ENCODE peak calls at places on chromosomes 3 and 15, in five cellular contexts. D, P, J, Q and B are unnamed samples. For H3K27me3, the result is how much of the 10 kb centered on the place peaks cover.

GRCh38 chr3:169060037-169060436 is 603.5 kb downstream of the MECOM start:
- DNase-seq in J (peak), Q (no peak), D (no peak), P (no peak), B (no peak)

GRCh38 chr15:31080618-31081017 is 20.9 kb downstream of the TRPM1 start:
- DNase-seq in D (peak), J (no peak), Q (peak), P (peak), B (no peak)

GRCh38 chr15:31434418-31435255 is 108.0 kb downstream of the KLF13 start:
- DNase-seq in J (peak), P (peak), Q (peak), D (no peak), B (no peak)

GRCh38 chr3:60657972-60658371 is 593.3 kb downstream of the FHIT start:
- DNase-seq in Q (no peak), J (no peak), D (no peak), P (no peak), B (no peak)

GRCh38 chr3:197458179-197458707 is 97.5 kb downstream of the BDH1 start:
- DNase-seq in J (peak), D (no peak), Q (no peak), P (no peak), B (no peak)

GRCh38 chr3:113228969-113229368 is 17.6 kb downstream of the BOC start:
- DNase-seq in D (no peak), P (no peak), J (no peak), Q (no peak), B (no peak)

GRCh38 chr3:120418866-120419490 is 31.8 kb downstream of the FSTL1 start:
- DNase-seq in Q (no peak), P (peak), D (peak), J (no peak), B (no peak)

GRCh38 chr3:140748903-140749302 is 71.0 kb downstream of the TRIM42 start:
- DNase-seq in Q (no peak), D (no peak), P (no peak), J (no peak), B (no peak)

GRCh38 chr3:106913111-106913698 is 464.0 kb upstream of the CCDC54 start:
- DNase-seq in D (no peak), P (no peak), J (peak), Q (no peak), B (peak)

GRCh38 chr3:31103623-31104180 is 209.2 kb upstream of the GADL1 start:
- DNase-seq in J (no peak), P (no peak), Q (no peak), D (no peak), B (no peak)

GRCh38 chr3:144875251-144875650 is 903.6 kb downstream of the DIPK2A start:
- DNase-seq in Q (no peak), J (no peak), D (no peak), P (no peak), B (no peak)

GRCh38 chr3:17238029-17238428 is 353.3 kb downstream of the PLCL2 start:
- DNase-seq in Q (no peak), J (peak), P (no peak), D (no peak), B (no peak)

DNA sequence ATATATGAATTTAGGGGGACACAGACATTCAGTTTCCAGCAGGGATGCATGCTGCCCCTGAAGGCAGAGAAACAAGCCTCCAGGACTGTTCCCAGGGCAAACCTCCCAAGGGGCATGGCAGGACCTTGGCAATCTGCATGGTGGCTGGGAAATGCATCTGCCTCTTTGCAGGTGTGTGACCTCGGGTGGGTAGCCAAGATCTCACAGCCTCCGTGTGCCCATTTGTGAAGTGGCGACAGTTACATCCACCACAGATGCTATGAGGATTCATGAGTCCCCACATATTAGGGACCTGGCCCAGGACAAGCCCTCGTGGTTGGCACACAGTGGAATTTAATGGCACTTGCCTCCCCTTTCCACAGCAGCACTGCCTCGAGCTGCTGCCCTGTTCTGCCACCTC is 29.9 kb downstream of the SLC28A1 start:
- DNase-seq in Q (no peak), D (no peak), J (no peak), P (no peak), B (no peak)
- H3K27me3 ChIP-seq in Q (under half), D (under half), J (under half), P (under half), B (under half)

DNA sequence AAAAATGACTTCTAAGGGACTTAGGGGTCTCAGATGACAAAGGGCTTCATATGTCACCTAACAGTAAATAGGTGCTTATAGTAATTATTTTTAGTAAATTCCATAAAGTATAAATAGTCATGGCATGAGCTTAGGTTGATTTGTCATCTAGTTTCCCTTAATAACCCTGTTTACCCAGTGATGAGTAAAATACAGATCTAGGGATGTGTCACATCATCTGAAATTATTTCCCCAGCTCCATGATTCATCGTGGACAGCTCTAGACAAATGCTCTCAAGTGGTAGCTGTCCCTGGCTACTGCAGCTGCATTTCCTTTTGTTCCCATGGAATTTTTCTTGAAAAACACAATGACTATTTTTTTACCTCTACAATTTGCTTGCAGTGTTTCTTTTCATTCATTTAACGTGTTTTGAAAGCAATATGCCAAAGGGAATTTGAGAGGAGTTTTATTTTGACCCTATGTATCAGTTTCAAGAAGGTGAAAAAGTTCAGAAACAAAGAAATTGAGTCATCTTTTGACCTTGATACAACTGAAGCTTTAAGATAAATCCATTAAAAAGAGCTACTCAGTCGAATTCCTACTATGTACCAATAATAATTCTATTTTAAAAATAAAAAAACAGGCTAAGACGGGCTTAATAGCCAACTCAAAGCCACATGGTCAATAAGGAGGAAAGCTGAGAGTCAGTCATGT is 241.6 kb downstream of the KCNMB2 start:
- DNase-seq in J (peak), Q (no peak), D (peak), P (no peak), B (peak)
- H3K4me3 ChIP-seq in J (no peak), Q (no peak), D (no peak), P (no peak), B (no peak)

DNA sequence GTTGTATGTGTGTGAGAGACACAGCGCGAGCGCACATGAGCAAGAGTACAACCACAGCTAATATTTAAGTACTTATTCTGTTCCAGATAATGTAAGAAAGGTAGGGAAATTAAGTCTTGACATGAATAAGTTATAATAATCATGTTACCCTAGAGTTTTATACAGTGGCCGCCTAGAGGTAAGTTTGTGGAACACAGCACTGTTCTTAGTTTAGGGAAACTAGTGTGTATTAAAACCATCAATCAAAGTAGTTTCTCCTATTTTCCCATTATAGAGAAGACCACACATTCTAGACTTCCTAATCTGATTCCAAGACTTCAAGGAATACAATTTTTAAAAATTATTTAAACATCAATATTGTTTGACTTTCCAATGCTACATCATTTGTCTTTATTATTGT is 9.5 kb downstream of the ALDH1A2 start:
- DNase-seq in J (no peak), D (no peak), Q (no peak), P (no peak), B (no peak)
- TF ChIP-seq CTCF in J (no peak), D (no peak), Q (no peak), P (no peak), B (peak)

GRCh38 chr15:45094358-45094730 is 19.6 kb downstream of the DUOX2 start:
- DNase-seq in J (peak), Q (no peak), P (no peak), D (no peak), B (no peak)

GRCh38 chr15:45091581-45091980 is 22.4 kb downstream of the DUOX2 start:
- DNase-seq in P (peak), D (no peak), Q (peak), J (no peak), B (no peak)

GRCh38 chr15:45091161-45091560 is 22.8 kb downstream of the DUOX2 start:
- DNase-seq in P (no peak), Q (no peak), J (peak), D (no peak), B (no peak)

GRCh38 chr15:45093622-45094357 is 20.2 kb downstream of the DUOX2 start:
- DNase-seq in P (no peak), D (no peak), Q (no peak), J (no peak), B (no peak)

DNA sequence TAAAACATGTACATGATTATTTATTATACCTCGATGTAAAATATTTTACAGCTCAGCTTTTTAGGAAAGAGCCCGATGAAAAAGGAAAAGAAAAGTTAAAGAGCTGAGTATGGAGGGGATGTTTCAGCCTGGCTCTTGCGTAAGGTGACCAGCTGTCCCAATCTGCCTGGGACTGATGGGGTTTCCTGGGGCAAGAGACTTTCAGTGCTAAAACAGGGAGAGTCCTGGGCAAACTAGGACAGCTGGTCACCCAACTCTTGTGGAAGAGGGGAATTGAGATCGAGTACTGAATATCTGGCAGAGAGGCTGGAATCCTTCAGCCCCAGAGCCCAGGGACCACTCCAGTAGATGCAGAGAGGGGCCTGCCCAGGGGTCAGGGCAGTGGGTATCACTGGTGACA is 21.0 kb downstream of the DUOX2 start:
- DNase-seq in D (no peak), J (no peak), P (no peak), Q (no peak), B (no peak)
- H3K27me3 ChIP-seq in D (under half), J (under half), P (under half), Q (under half), B (under half)

GRCh38 chr15:98903377-98904018 is 104.1 kb downstream of the PGPEP1L start:
- DNase-seq in P (no peak), Q (no peak), D (no peak), J (peak), B (no peak)
- H3K4me3 ChIP-seq in P (no peak), Q (no peak), D (no peak), J (no peak), B (no peak)

GRCh38 chr3:184751204-184751809 is 39.4 kb upstream of the MAGEF1 start:
- DNase-seq in Q (no peak), P (no peak), D (no peak), J (no peak), B (no peak)

GRCh38 chr3:184746131-184747120 is 34.6 kb upstream of the MAGEF1 start:
- DNase-seq in D (no peak), P (no peak), Q (no peak), J (no peak), B (no peak)

GRCh38 chr3:184750684-184751083 is 38.8 kb upstream of the MAGEF1 start:
- DNase-seq in D (no peak), Q (no peak), P (no peak), J (no peak), B (no peak)

GRCh38 chr3:184749168-184749744 is 37.4 kb upstream of the MAGEF1 start:
- DNase-seq in Q (no peak), P (no peak), J (no peak), D (no peak), B (no peak)

GRCh38 chr3:184748219-184749135 is 36.6 kb upstream of the MAGEF1 start:
- DNase-seq in Q (no peak), P (no peak), J (peak), D (peak), B (no peak)
- TF ChIP-seq CTCF in Q (no peak), P (peak), J (peak), D (peak), B (peak)

GRCh38 chr3:72164635-72164978 is 379.7 kb upstream of the PROK2 start:
- DNase-seq in D (no peak), J (no peak), P (no peak), Q (no peak), B (no peak)

GRCh38 chr3:72163809-72164634 is 379.1 kb upstream of the PROK2 start:
- DNase-seq in J (no peak), P (no peak), Q (no peak), D (no peak), B (no peak)

GRCh38 chr3:72160351-72160750 is 375.4 kb upstream of the PROK2 start:
- DNase-seq in D (no peak), P (no peak), J (no peak), Q (no peak), B (no peak)

GRCh38 chr3:72161870-72162617 is 377.1 kb upstream of the PROK2 start:
- DNase-seq in Q (no peak), D (no peak), J (peak), P (no peak), B (no peak)

DNA sequence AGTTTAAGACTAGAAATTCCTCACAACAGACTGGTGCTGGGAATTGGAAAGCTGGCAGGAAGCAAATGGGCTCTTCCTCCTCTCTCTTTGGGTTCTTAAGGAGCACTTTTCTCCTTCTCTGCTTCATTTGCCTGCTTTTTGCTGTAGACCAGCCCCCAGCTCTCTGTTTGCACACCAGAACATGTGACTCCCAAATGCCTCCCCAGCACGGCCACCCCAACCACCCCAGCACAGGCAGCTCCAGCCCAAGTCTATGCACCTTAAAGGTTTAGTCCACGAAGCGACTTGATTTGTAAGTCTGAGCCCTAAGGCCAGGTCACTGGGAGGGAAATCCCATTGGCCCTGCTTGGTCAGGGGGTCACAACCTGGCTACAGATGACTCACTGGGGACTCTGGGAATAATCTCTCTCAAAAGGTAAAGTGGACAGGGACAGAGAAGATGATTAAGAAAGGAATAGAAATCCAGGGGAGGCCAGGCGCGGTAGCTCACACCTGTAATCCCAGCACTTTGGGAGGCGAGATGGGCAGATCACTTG is 377.8 kb upstream of the PROK2 start:
- DNase-seq in D (no peak), P (no peak), Q (no peak), J (no peak), B (no peak)
- H3K27me3 ChIP-seq in D (under half), P (under half), Q (under half), J (under half), B (under half)

GRCh38 chr3:129596194-129597086 is 10.0 kb downstream of the PLXND1 start:
- DNase-seq in D (no peak), P (peak), J (peak), Q (peak), B (peak)

GRCh38 chr3:129597792-129598381 is 8.6 kb downstream of the PLXND1 start:
- DNase-seq in J (peak), Q (no peak), P (no peak), D (no peak), B (no peak)

GRCh38 chr3:129595544-129596193 is 10.8 kb downstream of the PLXND1 start:
- DNase-seq in J (no peak), Q (peak), P (no peak), D (no peak), B (no peak)

GRCh38 chr3:129598484-129598883 is 8.0 kb downstream of the PLXND1 start:
- DNase-seq in P (no peak), J (no peak), D (no peak), Q (no peak), B (no peak)

DNA sequence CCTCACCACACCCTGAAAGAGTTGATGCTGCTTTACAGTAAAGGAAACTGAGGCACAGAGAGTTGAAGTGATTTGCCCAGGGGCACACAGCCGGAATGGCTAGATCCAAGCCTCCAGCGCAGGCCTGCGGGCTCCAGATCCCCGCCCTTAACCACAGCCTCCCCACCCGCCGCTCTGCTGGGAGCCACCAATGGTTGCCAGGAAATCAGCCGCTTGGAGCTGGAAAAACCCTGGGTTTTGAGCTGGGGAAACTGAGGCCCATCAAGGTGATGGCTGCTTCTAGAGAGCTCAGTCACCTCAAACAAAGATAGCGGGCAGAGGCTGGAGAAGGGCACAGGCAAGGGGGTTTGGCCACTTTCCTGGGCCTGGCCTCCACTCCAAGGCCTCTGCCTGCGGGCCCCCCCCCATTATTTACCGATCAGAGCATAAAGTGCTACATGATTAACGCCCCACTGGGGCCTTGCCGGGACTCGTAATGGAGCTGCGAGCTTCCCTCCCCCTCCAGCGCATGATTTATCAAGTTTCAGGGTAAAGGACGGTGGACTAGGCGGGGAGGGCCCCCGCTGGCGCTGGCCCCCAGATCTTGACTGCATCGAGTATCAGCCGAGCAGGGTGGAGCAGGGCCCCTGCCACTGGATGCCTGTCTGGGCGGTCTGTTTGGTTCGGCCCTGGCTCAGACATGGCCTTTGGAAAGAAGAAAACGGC is 9.2 kb downstream of the PLXND1 start:
- DNase-seq in J (peak), D (no peak), Q (no peak), P (no peak), B (no peak)
- H3K4me3 ChIP-seq in J (no peak), D (no peak), Q (peak), P (peak), B (no peak)